ENCODE peak calls at places on chromosomes 3 and 15, in ten cellular contexts. Q, Y, X, V, S, J, A, C, T and U are unnamed samples.

GRCh38 chr15:65953622-65954021 is 84.3 kb downstream of the RAB11A start:
- DNase-seq in J (no peak), X (no peak), T (no peak), S (no peak), C (no peak), Y (no peak), V (no peak), Q (no peak), A (no peak), U (no peak)

GRCh38 chr3:79822076-79822475 is 54.3 kb upstream of the ROBO1 start:
- DNase-seq in Y (no peak), A (no peak), Q (no peak), X (no peak), T (no peak), S (no peak), C (no peak), J (no peak), V (no peak), U (no peak)

GRCh38 chr3:94673891-94674290 is 611.0 kb downstream of the NSUN3 start:
- DNase-seq in A (no peak), J (no peak), X (no peak), Q (no peak), C (no peak), T (no peak), V (no peak), Y (no peak), S (no peak), U (no peak)

GRCh38 chr3:14332392-14332791 is 70.0 kb upstream of the SLC6A6 start:
- DNase-seq in J (no peak), C (peak; percentile 40), S (no peak), T (no peak), Q (no peak), Y (no peak), A (no peak), V (no peak), X (no peak), U (no peak)

GRCh38 chr3:158167737-158168469 is 58.0 kb downstream of the RSRC1 start:
- DNase-seq in V (no peak), Q (no peak), X (no peak), S (no peak), T (peak; percentile 28), Y (no peak), C (no peak), A (no peak), J (peak; percentile 73), U (no peak)

GRCh38 chr3:53715815-53716483 is 130.3 kb downstream of the CHDH start:
- DNase-seq in T (no peak), X (no peak), S (no peak), V (no peak), C (no peak), J (no peak), Y (peak; percentile 13), Q (no peak), A (no peak), U (no peak)

GRCh38 chr15:70643106-70643782 is 120.1 kb downstream of the UACA start:
- DNase-seq in Y (no peak), C (no peak), Q (no peak), X (no peak), T (no peak), A (no peak), J (no peak), S (no peak), V (no peak), U (no peak)

GRCh38 chr3:28376424-28376823 is 27.8 kb upstream of the AZI2 start:
- DNase-seq in X (no peak), Q (no peak), Y (no peak), S (no peak), T (no peak), V (no peak), C (no peak), A (no peak), J (no peak), U (no peak)

GRCh38 chr3:72303926-72304325 is 519.0 kb upstream of the PROK2 start:
- DNase-seq in A (no peak), X (no peak), Q (no peak), C (no peak), Y (no peak), T (no peak), J (no peak), V (no peak), S (no peak), U (no peak)
- TF ChIP-seq POLR2AphosphoS5 in A (peak; percentile 61), X (no peak), Q (no peak), C (no peak), Y (no peak), T (no peak), J (no peak), V (peak; percentile 21), S (no peak), U (no peak)

GRCh38 chr3:187061748-187062147 is 77.5 kb downstream of the RPL39L start:
- DNase-seq in S (no peak), C (no peak), Y (no peak), J (no peak), V (no peak), X (no peak), Q (no peak), T (no peak), A (no peak), U (no peak)

GRCh38 chr3:187064210-187065115 is 74.8 kb downstream of the RPL39L start:
- DNase-seq in S (no peak), J (no peak), A (no peak), Q (no peak), T (peak; percentile 65), Y (no peak), X (no peak), C (no peak), V (peak; percentile 45), U (no peak)

GRCh38 chr3:187066228-187066995 is 72.9 kb downstream of the RPL39L start:
- DNase-seq in J (peak; percentile 69), A (no peak), Y (no peak), T (peak; percentile 65), C (no peak), Q (no peak), V (peak; percentile 53), X (peak; percentile 49), S (no peak), U (no peak)

GRCh38 chr3:187063286-187064081 is 75.8 kb downstream of the RPL39L start:
- DNase-seq in J (no peak), V (peak; percentile 60), Q (no peak), Y (no peak), S (no peak), A (no peak), C (no peak), T (peak; percentile 89), X (no peak), U (no peak)

GRCh38 chr3:187062526-187063177 is 76.6 kb downstream of the RPL39L start:
- DNase-seq in T (peak; percentile 81), V (no peak), A (no peak), Y (no peak), X (no peak), C (no peak), J (no peak), Q (no peak), S (no peak), U (no peak)
- TF ChIP-seq POLR2A in T (no peak), V (no peak), A (no peak), Y (no peak), X (no peak), C (no peak), J (no peak), Q (no peak), S (no peak), U (no peak)

GRCh38 chr3:11950576-11950975 is 53.6 kb upstream of the SYN2 start:
- DNase-seq in A (no peak), J (no peak), C (no peak), Y (no peak), X (no peak), S (no peak), V (no peak), Q (no peak), T (no peak), U (no peak)
- TF ChIP-seq EP300 in A (no peak), J (no peak), C (no peak), Y (no peak), X (no peak), S (no peak), V (no peak), Q (no peak), T (no peak), U (no peak)

DNA sequence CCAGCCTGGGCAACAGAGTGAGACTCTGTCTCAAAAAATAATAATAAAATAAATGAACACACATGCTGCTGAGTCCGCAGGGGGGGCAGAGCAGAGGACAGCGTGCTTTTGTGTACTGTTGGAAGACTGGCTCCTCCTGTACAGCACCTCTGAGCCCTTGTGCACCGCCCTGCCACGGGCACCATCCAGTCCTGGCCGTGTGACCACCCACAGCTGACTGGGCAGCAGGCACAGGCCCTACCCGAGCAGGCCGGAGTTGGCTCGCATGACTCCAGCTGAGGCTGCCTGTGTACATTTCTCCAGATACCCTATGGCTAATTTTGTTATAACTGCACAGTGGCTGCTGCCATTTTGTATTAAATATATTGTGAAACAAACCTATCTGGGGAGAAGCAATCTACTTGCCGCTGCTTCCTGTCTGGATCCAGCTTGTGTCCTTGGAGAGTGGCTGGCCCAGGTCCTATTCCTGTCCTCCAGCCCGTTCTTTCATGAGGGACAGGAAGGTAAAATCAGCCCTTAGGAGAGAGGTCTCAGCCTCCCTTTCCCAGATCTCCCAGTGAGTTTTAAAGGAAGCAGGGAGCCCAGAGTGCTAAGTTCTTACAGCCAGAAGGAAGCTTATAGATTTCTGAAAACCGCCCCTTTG is 14.6 kb downstream of the IVD start:
- DNase-seq in A (peak; percentile 66), T (no peak), V (no peak), X (no peak), J (no peak), S (no peak), Q (no peak), Y (peak; percentile 63), C (no peak), U (no peak)
- TF ChIP-seq POLR2AphosphoS5 in A (no peak), T (no peak), V (no peak), X (peak; percentile 64), J (no peak), S (no peak), Q (no peak), Y (no peak), C (no peak), U (no peak)